ENCODE peak calls at places on chromosomes 4 and X, in six cellular contexts. U is suprapubic skin, M is breast epithelium, I is DND-41, T is heart left ventricle, V is upper lobe of right lung. B is an unnamed sample. For H3K9me3 and H3K4me1, the result is how much of the 10 kb centered on the place peaks cover.

GRCh38 chrX:1281511-1281910 is 12.9 kb downstream of the CSF2RA start:
- DNase-seq in U (no peak), M (no peak), I (no peak), T (no peak), V (no peak), B (no peak)

GRCh38 chrX:103249805-103250204 is 5.2 kb downstream of the TCEAL8 start:
- DNase-seq in U (no peak), M (no peak), I (no peak), T (no peak), V (no peak), B (no peak)

GRCh38 chr4:8595237-8596087 is 2.9 kb downstream of the CPZ start:
- DNase-seq in U (no peak), M (no peak), I (no peak), T (no peak), V (no peak), B (no peak)

GRCh38 chr4:8697826-8698225 is 105.3 kb downstream of the CPZ start:
- DNase-seq in U (no peak), M (no peak), I (no peak), T (no peak), V (peak), B (no peak)

GRCh38 chr4:8724436-8725070 is 132.0 kb downstream of the CPZ start:
- DNase-seq in U (peak), M (peak), I (no peak), T (no peak), V (peak), B (no peak)

GRCh38 chr4:13641084-13641483 is 13.6 kb upstream of the BOD1L1 start:
- DNase-seq in U (no peak), M (no peak), I (no peak), T (no peak), V (no peak), B (no peak)

GRCh38 chr4:156443488-156443887 is 489.8 kb upstream of the CTSO start:
- DNase-seq in U (no peak), M (no peak), I (no peak), T (no peak), V (no peak), B (no peak)

GRCh38 chrX:9482837-9483236 is 18.0 kb downstream of the TBL1X start:
- DNase-seq in U (no peak), M (no peak), I (no peak), T (no peak), V (no peak), B (no peak)

GRCh38 chr4:164770051-164770724 is 16.3 kb downstream of the SMIM31 start:
- DNase-seq in U (no peak), M (no peak), I (no peak), T (no peak), V (no peak), B (no peak)

GRCh38 chr4:7430368-7430964 is 4.3 kb downstream of the PSAPL1 start:
- DNase-seq in U (peak), M (peak), I (no peak), T (no peak), V (peak), B (no peak)

GRCh38 chr4:74671074-74671698 is 123.1 kb downstream of the BTC start:
- DNase-seq in U (no peak), M (no peak), I (peak), T (no peak), V (no peak), B (no peak)

GRCh38 chr4:27518876-27519275 is 658.2 kb downstream of the STIM2 start:
- DNase-seq in U (no peak), M (no peak), I (no peak), T (no peak), V (no peak), B (no peak)

GRCh38 chr4:186137193-186137792 is 32.8 kb downstream of the FAM149A start:
- DNase-seq in U (no peak), M (no peak), I (no peak), T (no peak), V (no peak), B (no peak)

GRCh38 chr4:111943796-111944203 is 201.5 kb upstream of the FAM241A start:
- DNase-seq in U (no peak), M (no peak), I (no peak), T (no peak), V (peak), B (no peak)

GRCh38 chr4:86816463-86817107 is 32.6 kb downstream of the SLC10A6 start:
- DNase-seq in U (peak), M (no peak), I (no peak), T (peak), V (no peak), B (peak)

GRCh38 chr4:110287130-110287529 is 88.7 kb upstream of the ELOVL6 start:
- DNase-seq in U (no peak), M (no peak), I (no peak), T (no peak), V (no peak), B (peak)

GRCh38 chr4:151407466-151408379 is 1.3 kb upstream of the FHIP1A start:
- DNase-seq in U (peak), M (peak), I (peak), T (peak), V (peak), B (no peak)

GRCh38 chr4:143667461-143667860 is 33.0 kb downstream of the FREM3 start:
- DNase-seq in U (no peak), M (no peak), I (no peak), T (peak), V (no peak), B (peak)

GRCh38 chr4:53592128-53592527 is 842 bp upstream of the LNX1 start:
- DNase-seq in U (no peak), M (no peak), I (no peak), T (no peak), V (no peak), B (no peak)

GRCh38 chr4:80492761-80493160 is 157.2 kb downstream of the CFAP299 start:
- DNase-seq in U (no peak), M (no peak), I (peak), T (no peak), V (no peak), B (no peak)

GRCh38 chr4:12499693-12500092 is 984.4 kb downstream of the RAB28 start:
- DNase-seq in U (no peak), M (no peak), I (no peak), T (no peak), V (no peak), B (no peak)

GRCh38 chr4:186400676-186401075 is 134.7 kb downstream of the F11 start:
- DNase-seq in U (no peak), M (no peak), I (no peak), T (no peak), V (no peak), B (no peak)

GRCh38 chr4:109171098-109171497 is 131.4 kb downstream of the COL25A1 start:
- DNase-seq in U (no peak), M (no peak), I (no peak), T (no peak), V (no peak), B (no peak)

GRCh38 chr4:89572224-89572858 is 264.6 kb downstream of the SNCA start:
- DNase-seq in U (no peak), M (no peak), I (no peak), T (no peak), V (no peak), B (no peak)

GRCh38 chr4:44016582-44017421 is 431.8 kb downstream of the KCTD8 start:
- DNase-seq in U (no peak), M (no peak), I (no peak), T (no peak), V (peak), B (no peak)

GRCh38 chr4:26140150-26140898 is 180.5 kb upstream of the RBPJ start:
- DNase-seq in U (no peak), M (no peak), I (no peak), T (no peak), V (no peak), B (peak)

GRCh38 chr4:136713140-136713539 is 819.2 kb downstream of the PCDH18 start:
- DNase-seq in U (no peak), M (no peak), I (peak), T (no peak), V (no peak), B (no peak)

GRCh38 chr4:54213812-54214211 is 15.3 kb upstream of the PDGFRA start:
- DNase-seq in U (no peak), M (no peak), I (no peak), T (peak), V (no peak), B (no peak)

GRCh38 chr4:6989331-6989923 is 53.7 kb upstream of the TADA2B start:
- DNase-seq in U (no peak), M (no peak), I (no peak), T (no peak), V (no peak), B (no peak)

GRCh38 chr4:140252144-140252741 is 98.3 kb upstream of the MAML3 start:
- DNase-seq in U (peak), M (no peak), I (peak), T (peak), V (peak), B (no peak)

GRCh38 chr4:52641853-52642563 is 17.1 kb downstream of the USP46 start:
- DNase-seq in U (no peak), M (no peak), I (no peak), T (no peak), V (no peak), B (no peak)

GRCh38 chr4:83139514-83140156 is 25.1 kb upstream of the PLAC8 start:
- DNase-seq in U (no peak), M (no peak), I (no peak), T (no peak), V (no peak), B (no peak)

GRCh38 chr4:36687681-36688080 is 406.3 kb downstream of the DTHD1 start:
- DNase-seq in U (no peak), M (no peak), I (no peak), T (no peak), V (no peak), B (no peak)
- H3K9me3 ChIP-seq in U (under half), M (under half), I (under half), T (under half), V (under half), B (under half)

DNA sequence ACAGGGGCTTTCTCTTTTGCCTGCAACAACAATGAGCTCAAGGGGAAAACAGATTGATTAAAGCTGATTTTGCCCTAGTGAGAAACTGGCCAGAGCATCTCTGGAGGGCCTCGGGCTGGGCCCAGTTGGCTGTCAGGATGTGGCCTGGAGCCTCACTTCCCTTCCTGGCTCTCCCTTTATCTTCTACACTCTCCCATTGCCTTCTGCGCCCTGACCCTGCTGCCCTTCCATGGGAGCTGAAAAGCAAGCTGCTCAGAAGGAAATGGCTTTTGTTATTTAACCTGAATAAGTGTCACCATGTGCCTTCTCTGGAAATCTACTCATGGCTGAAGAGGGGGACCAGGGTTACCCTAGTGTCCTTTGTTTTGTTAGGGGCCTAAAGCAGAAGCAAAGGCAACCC is 43.8 kb downstream of the NHSL2 start:
- DNase-seq in U (no peak), M (no peak), I (no peak), T (no peak), V (no peak), B (no peak)
- H3K4me1 ChIP-seq in U (under half), M (under half), I (under half), T (under half), V (under half), B (under half)

DNA sequence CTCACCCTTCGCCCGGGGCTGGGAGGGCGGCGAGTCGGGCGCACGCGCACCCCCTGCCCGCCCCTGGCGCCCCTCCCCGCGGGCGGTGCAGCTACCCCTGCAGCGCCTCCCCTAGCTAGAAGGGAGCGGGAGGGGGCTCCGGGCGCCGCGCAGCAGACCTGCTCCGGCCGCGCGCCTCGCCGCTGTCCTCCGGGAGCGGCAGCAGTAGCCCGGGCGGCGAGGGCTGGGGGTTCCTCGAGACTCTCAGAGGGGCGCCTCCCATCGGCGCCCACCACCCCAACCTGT is at the start of gene NPNT:
- DNase-seq in U (no peak), M (no peak), I (no peak), T (peak), V (no peak), B (no peak)
- H3K27ac ChIP-seq in U (peak), M (peak), I (no peak), T (no peak), V (peak), B (no peak)

GRCh38 chrX:37847733-37848197 is 394 bp upstream of the DYNLT3 start:
- DNase-seq in U (no peak), M (no peak), I (no peak), T (no peak), V (no peak), B (no peak)
- H3K9me3 ChIP-seq in U (under half), M (under half), I (under half), T (under half), V (under half), B (under half)

DNA sequence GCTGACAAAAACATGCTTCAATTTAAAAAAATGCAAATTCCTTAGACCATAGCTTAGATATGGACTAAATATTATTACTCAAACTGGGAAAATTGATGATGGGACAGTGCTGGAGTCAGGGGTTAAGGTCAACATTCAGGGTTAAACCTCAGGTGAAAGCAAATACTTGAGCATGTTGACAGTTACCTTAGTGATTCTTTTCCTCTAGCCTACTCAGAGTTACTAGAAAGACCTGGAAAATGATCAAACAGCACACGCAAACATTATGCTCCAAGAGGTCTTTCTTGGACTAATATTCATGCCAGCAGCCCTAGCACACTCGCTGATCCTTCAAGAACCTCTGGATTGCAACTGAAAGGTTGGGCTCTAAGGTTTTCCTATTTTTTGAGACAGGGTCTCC is 10.8 kb downstream of the IGFBP7 start:
- DNase-seq in U (no peak), M (no peak), I (no peak), T (no peak), V (no peak), B (no peak)
- H3K4me1 ChIP-seq in U (half or more), M (under half), I (under half), T (half or more), V (under half), B (under half)

DNA sequence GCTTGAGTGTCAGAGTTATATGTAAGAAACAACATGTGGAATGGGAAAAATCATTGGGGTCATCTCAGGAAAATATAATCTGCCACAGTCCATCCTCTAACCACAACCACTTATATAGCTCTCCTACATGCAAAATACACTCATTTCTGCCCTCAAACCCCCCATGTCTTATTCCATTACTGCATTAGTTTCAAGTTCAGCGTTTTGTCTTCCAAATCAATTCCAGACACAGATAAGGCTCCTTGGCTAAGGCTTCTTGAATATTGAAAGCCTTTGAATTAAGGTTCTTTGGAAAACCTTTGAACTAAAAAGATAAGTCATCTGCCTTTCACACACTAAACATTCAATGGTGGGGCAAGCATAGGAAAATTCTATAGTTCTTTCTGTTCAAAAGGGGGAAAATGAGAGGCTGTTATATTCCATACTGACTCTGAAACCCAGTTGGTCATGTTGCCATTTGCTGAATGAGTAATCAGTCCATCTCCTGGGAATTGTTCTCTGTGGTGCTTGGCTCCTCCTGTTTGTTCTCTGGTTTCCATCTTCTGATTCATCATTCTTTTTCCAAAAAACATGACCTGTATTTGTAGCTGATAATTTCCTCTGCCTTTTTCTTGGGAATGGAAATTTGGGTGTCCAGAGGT is 218.7 kb downstream of the BMPR1B start:
- DNase-seq in U (no peak), M (no peak), I (no peak), T (no peak), V (no peak), B (no peak)
- H3K27ac ChIP-seq in U (no peak), M (no peak), I (no peak), T (no peak), V (no peak), B (no peak)